ENCODE peak calls at places on chromosomes 4 and X, in ten cellular contexts. One of them, this sample, is unnamed.
A peak's percentile ranks its signal among the peaks of the same experiment; 100 is the strongest.

GRCh38 chrX:104315555-104315954 is 60.8 kb upstream of the ESX1 start:
- DNase-seq in kidney: no peak
- DNase-seq in mesendoderm: no peak
- DNase-seq in GM23248: peak; percentile 76
- DNase-seq in neural progenitor cell: no peak
- DNase-seq in mesenchymal stem cell: peak; percentile 26
- DNase-seq in PC-3: peak; percentile 80
- DNase-seq in trophoblast cell: no peak
- DNase-seq in K562: no peak
- DNase-seq in fibroblast of lung: peak; percentile 79
- DNase-seq in this sample: no peak

GRCh38 chrX:136221851-136222513 is 29.2 kb downstream of the MAP7D3 start:
- DNase-seq in kidney: no peak
- DNase-seq in mesendoderm: no peak
- DNase-seq in GM23248: no peak
- DNase-seq in neural progenitor cell: no peak
- DNase-seq in mesenchymal stem cell: no peak
- DNase-seq in PC-3: no peak
- DNase-seq in trophoblast cell: no peak
- DNase-seq in K562: no peak
- DNase-seq in fibroblast of lung: peak; percentile 53
- DNase-seq in this sample: no peak

GRCh38 chrX:96579252-96579651 is 105.4 kb upstream of the DIAPH2 start:
- DNase-seq in kidney: no peak
- DNase-seq in mesendoderm: no peak
- DNase-seq in GM23248: no peak
- DNase-seq in neural progenitor cell: no peak
- DNase-seq in mesenchymal stem cell: no peak
- DNase-seq in PC-3: no peak
- DNase-seq in trophoblast cell: no peak
- DNase-seq in K562: no peak
- DNase-seq in fibroblast of lung: no peak
- DNase-seq in this sample: no peak

GRCh38 chrX:107716045-107716684 is 59.4 kb downstream of the TSC22D3 start:
- DNase-seq in kidney: peak; percentile 82
- DNase-seq in mesendoderm: peak; percentile 85
- DNase-seq in GM23248: peak; percentile 53
- DNase-seq in neural progenitor cell: peak; percentile 82
- DNase-seq in mesenchymal stem cell: no peak
- DNase-seq in PC-3: peak; percentile 28
- DNase-seq in trophoblast cell: no peak
- DNase-seq in K562: no peak
- DNase-seq in fibroblast of lung: peak; percentile 49
- DNase-seq in this sample: peak; percentile 34

GRCh38 chrX:17580529-17581155 is 156.7 kb upstream of the SCML1 start:
- DNase-seq in kidney: peak; percentile 82
- DNase-seq in mesendoderm: peak; percentile 27
- DNase-seq in GM23248: peak; percentile 76
- DNase-seq in neural progenitor cell: no peak
- DNase-seq in mesenchymal stem cell: peak; percentile 61
- DNase-seq in PC-3: no peak
- DNase-seq in trophoblast cell: no peak
- DNase-seq in K562: no peak
- DNase-seq in fibroblast of lung: peak; percentile 90
- DNase-seq in this sample: peak; percentile 46

GRCh38 chr4:169410839-169411770 is 140.3 kb upstream of the SH3RF1 start:
- DNase-seq in kidney: no peak
- DNase-seq in mesendoderm: peak; percentile 72
- DNase-seq in GM23248: peak; percentile 3
- DNase-seq in neural progenitor cell: peak; percentile 32
- DNase-seq in mesenchymal stem cell: peak; percentile 97
- DNase-seq in PC-3: peak; percentile 31
- DNase-seq in trophoblast cell: no peak
- DNase-seq in K562: no peak
- DNase-seq in fibroblast of lung: peak; percentile 75
- DNase-seq in this sample: peak; percentile 55

GRCh38 chr4:20137176-20137575 is 114.5 kb upstream of the SLIT2 start:
- DNase-seq in kidney: no peak
- DNase-seq in mesendoderm: no peak
- DNase-seq in GM23248: peak; percentile 53
- DNase-seq in neural progenitor cell: no peak
- DNase-seq in mesenchymal stem cell: peak; percentile 79
- DNase-seq in PC-3: no peak
- DNase-seq in trophoblast cell: no peak
- DNase-seq in K562: no peak
- DNase-seq in fibroblast of lung: peak; percentile 46
- DNase-seq in this sample: no peak

GRCh38 chr4:15797320-15797719 is 19.2 kb downstream of the CD38 start:
- DNase-seq in kidney: no peak
- DNase-seq in mesendoderm: no peak
- DNase-seq in GM23248: no peak
- DNase-seq in neural progenitor cell: no peak
- DNase-seq in mesenchymal stem cell: no peak
- DNase-seq in PC-3: peak; percentile 61
- DNase-seq in trophoblast cell: no peak
- DNase-seq in K562: no peak
- DNase-seq in fibroblast of lung: no peak
- DNase-seq in this sample: no peak

GRCh38 chr4:105022811-105023667 is 123.6 kb upstream of the TET2 start:
- DNase-seq in kidney: no peak
- DNase-seq in mesendoderm: peak; percentile 4
- DNase-seq in GM23248: no peak
- DNase-seq in neural progenitor cell: no peak
- DNase-seq in mesenchymal stem cell: peak; percentile 5
- DNase-seq in PC-3: peak; percentile 84
- DNase-seq in trophoblast cell: peak; percentile 77
- DNase-seq in K562: no peak
- DNase-seq in fibroblast of lung: peak; percentile 89
- DNase-seq in this sample: no peak

GRCh38 chr4:53477666-53478065 is 100.2 kb downstream of the FIP1L1 start:
- DNase-seq in kidney: no peak
- DNase-seq in mesendoderm: no peak
- DNase-seq in GM23248: peak; percentile 44
- DNase-seq in neural progenitor cell: no peak
- DNase-seq in mesenchymal stem cell: no peak
- DNase-seq in PC-3: no peak
- DNase-seq in trophoblast cell: no peak
- DNase-seq in K562: no peak
- DNase-seq in fibroblast of lung: peak; percentile 23
- DNase-seq in this sample: no peak

GRCh38 chrX:5100004-5100403 is 1128.7 kb downstream of the NLGN4X start:
- DNase-seq in kidney: no peak
- DNase-seq in mesendoderm: no peak
- DNase-seq in GM23248: no peak
- DNase-seq in neural progenitor cell: no peak
- DNase-seq in mesenchymal stem cell: no peak
- DNase-seq in PC-3: no peak
- DNase-seq in trophoblast cell: no peak
- DNase-seq in K562: no peak
- DNase-seq in fibroblast of lung: no peak
- DNase-seq in this sample: no peak
- H3K4me3 ChIP-seq in kidney: no peak overlapping the region
- H3K4me3 ChIP-seq in mesendoderm: no peak overlapping the region
- H3K4me3 ChIP-seq in GM23248: no peak overlapping the region
- H3K4me3 ChIP-seq in neural progenitor cell: no peak overlapping the region
- H3K4me3 ChIP-seq in mesenchymal stem cell: no peak overlapping the region
- H3K4me3 ChIP-seq in PC-3: no peak overlapping the region
- H3K4me3 ChIP-seq in trophoblast cell: no peak overlapping the region
- H3K4me3 ChIP-seq in K562: no peak overlapping the region
- H3K4me3 ChIP-seq in fibroblast of lung: no peak overlapping the region
- H3K4me3 ChIP-seq in this sample: no peak overlapping the region

GRCh38 chrX:54495814-54496516 is at the start of gene FGD1:
- DNase-seq in kidney: peak; percentile 82
- DNase-seq in mesendoderm: peak; percentile 62
- DNase-seq in GM23248: peak; percentile 77
- DNase-seq in neural progenitor cell: peak; percentile 85
- DNase-seq in mesenchymal stem cell: peak; percentile 65
- DNase-seq in PC-3: peak; percentile 64
- DNase-seq in trophoblast cell: no peak
- DNase-seq in K562: peak; percentile 58
- DNase-seq in fibroblast of lung: peak; percentile 56
- DNase-seq in this sample: peak; percentile 74
- H3K9ac ChIP-seq in kidney: peak within 1 kb of the TSS; percentile 22
- H3K9ac ChIP-seq in mesendoderm: peak within 1 kb of the TSS; percentile 80
- H3K9ac ChIP-seq in GM23248: peak within 1 kb of the TSS; percentile 89
- H3K9ac ChIP-seq in neural progenitor cell: peak within 1 kb of the TSS; percentile 60
- H3K9ac ChIP-seq in mesenchymal stem cell: peak within 1 kb of the TSS; percentile 86
- H3K9ac ChIP-seq in PC-3: peak within 1 kb of the TSS; percentile 77
- H3K9ac ChIP-seq in trophoblast cell: peak within 1 kb of the TSS; percentile 72
- H3K9ac ChIP-seq in K562: no peak within 1 kb of the TSS
- H3K9ac ChIP-seq in fibroblast of lung: peak within 1 kb of the TSS; percentile 74
- H3K9ac ChIP-seq in this sample: peak within 1 kb of the TSS; percentile 87

DNA sequence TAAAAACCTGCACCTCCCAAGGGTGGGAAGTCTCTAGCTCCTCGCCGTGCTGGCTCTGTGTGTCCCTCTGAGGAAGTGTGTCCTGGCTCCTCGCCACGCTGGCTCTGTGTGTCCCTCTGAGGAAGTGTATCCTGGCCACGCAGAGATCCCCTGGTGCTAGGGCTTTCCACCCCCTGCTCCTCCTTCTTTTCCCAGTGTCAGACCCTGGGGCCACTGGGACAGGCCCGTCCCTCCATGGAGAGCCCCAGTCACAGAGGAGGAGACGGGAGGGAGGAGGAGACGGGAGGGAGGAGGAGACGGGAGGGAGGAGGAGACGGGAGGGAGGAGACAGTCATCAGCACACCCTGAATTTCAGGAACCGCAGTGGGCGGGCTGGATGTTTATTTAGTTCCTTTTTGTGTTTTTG is 53.8 kb upstream of the HGFAC start:
- DNase-seq in kidney: peak; percentile 97
- DNase-seq in mesendoderm: peak; percentile 34
- DNase-seq in GM23248: peak; percentile 76
- DNase-seq in neural progenitor cell: no peak
- DNase-seq in mesenchymal stem cell: peak; percentile 84
- DNase-seq in PC-3: peak; percentile 61
- DNase-seq in trophoblast cell: peak; percentile 54
- DNase-seq in K562: no peak
- DNase-seq in fibroblast of lung: peak; percentile 52
- DNase-seq in this sample: peak; percentile 69
- H3K4me3 ChIP-seq in kidney: peak overlapping the region; percentile 7
- H3K4me3 ChIP-seq in mesendoderm: no peak overlapping the region
- H3K4me3 ChIP-seq in GM23248: peak overlapping the region; percentile 69
- H3K4me3 ChIP-seq in neural progenitor cell: no peak overlapping the region
- H3K4me3 ChIP-seq in mesenchymal stem cell: no peak overlapping the region
- H3K4me3 ChIP-seq in PC-3: peak overlapping the region; percentile 63
- H3K4me3 ChIP-seq in trophoblast cell: no peak overlapping the region
- H3K4me3 ChIP-seq in K562: no peak overlapping the region
- H3K4me3 ChIP-seq in fibroblast of lung: peak overlapping the region; percentile 31
- H3K4me3 ChIP-seq in this sample: peak overlapping the region; percentile 76

GRCh38 chr4:112706840-112707207 is 69.9 kb downstream of the LARP7 start:
- DNase-seq in kidney: no peak
- DNase-seq in mesendoderm: no peak
- DNase-seq in GM23248: no peak
- DNase-seq in neural progenitor cell: no peak
- DNase-seq in mesenchymal stem cell: no peak
- DNase-seq in PC-3: no peak
- DNase-seq in trophoblast cell: no peak
- DNase-seq in K562: no peak
- DNase-seq in fibroblast of lung: no peak
- DNase-seq in this sample: no peak

GRCh38 chr4:112702892-112703291 is 65.9 kb downstream of the LARP7 start:
- DNase-seq in kidney: no peak
- DNase-seq in mesendoderm: peak; percentile 82
- DNase-seq in GM23248: peak; percentile 32
- DNase-seq in neural progenitor cell: no peak
- DNase-seq in mesenchymal stem cell: no peak
- DNase-seq in PC-3: no peak
- DNase-seq in trophoblast cell: no peak
- DNase-seq in K562: no peak
- DNase-seq in fibroblast of lung: peak; percentile 15
- DNase-seq in this sample: no peak

GRCh38 chr4:112700679-112701078 is 63.7 kb downstream of the LARP7 start:
- DNase-seq in kidney: no peak
- DNase-seq in mesendoderm: no peak
- DNase-seq in GM23248: no peak
- DNase-seq in neural progenitor cell: no peak
- DNase-seq in mesenchymal stem cell: no peak
- DNase-seq in PC-3: no peak
- DNase-seq in trophoblast cell: no peak
- DNase-seq in K562: no peak
- DNase-seq in fibroblast of lung: no peak
- DNase-seq in this sample: no peak

GRCh38 chr4:112704991-112705845 is 68.3 kb downstream of the LARP7 start:
- DNase-seq in kidney: no peak
- DNase-seq in mesendoderm: peak; percentile 64
- DNase-seq in GM23248: peak; percentile 82
- DNase-seq in neural progenitor cell: peak; percentile 72
- DNase-seq in mesenchymal stem cell: peak; percentile 77
- DNase-seq in PC-3: peak; percentile 32
- DNase-seq in trophoblast cell: peak; percentile 23
- DNase-seq in K562: no peak
- DNase-seq in fibroblast of lung: peak; percentile 71
- DNase-seq in this sample: peak; percentile 86

GRCh38 chr4:112704322-112704721 is 67.4 kb downstream of the LARP7 start:
- DNase-seq in kidney: no peak
- DNase-seq in mesendoderm: no peak
- DNase-seq in GM23248: no peak
- DNase-seq in neural progenitor cell: no peak
- DNase-seq in mesenchymal stem cell: no peak
- DNase-seq in PC-3: no peak
- DNase-seq in trophoblast cell: no peak
- DNase-seq in K562: no peak
- DNase-seq in fibroblast of lung: no peak
- DNase-seq in this sample: no peak
- H3K9ac ChIP-seq in kidney: no peak overlapping the region
- H3K9ac ChIP-seq in mesendoderm: peak overlapping the region; percentile 63
- H3K9ac ChIP-seq in GM23248: no peak overlapping the region
- H3K9ac ChIP-seq in neural progenitor cell: no peak overlapping the region
- H3K9ac ChIP-seq in mesenchymal stem cell: no peak overlapping the region
- H3K9ac ChIP-seq in PC-3: no peak overlapping the region
- H3K9ac ChIP-seq in trophoblast cell: no peak overlapping the region
- H3K9ac ChIP-seq in K562: no peak overlapping the region
- H3K9ac ChIP-seq in fibroblast of lung: no peak overlapping the region
- H3K9ac ChIP-seq in this sample: no peak overlapping the region

GRCh38 chr4:61985426-61985825 is 785.3 kb downstream of the ADGRL3 start:
- DNase-seq in kidney: no peak
- DNase-seq in mesendoderm: no peak
- DNase-seq in GM23248: no peak
- DNase-seq in neural progenitor cell: no peak
- DNase-seq in mesenchymal stem cell: no peak
- DNase-seq in PC-3: no peak
- DNase-seq in trophoblast cell: no peak
- DNase-seq in K562: no peak
- DNase-seq in fibroblast of lung: no peak
- DNase-seq in this sample: no peak

GRCh38 chr4:61984260-61984909 is 784.3 kb downstream of the ADGRL3 start:
- DNase-seq in kidney: no peak
- DNase-seq in mesendoderm: peak; percentile 61
- DNase-seq in GM23248: no peak
- DNase-seq in neural progenitor cell: peak; percentile 31
- DNase-seq in mesenchymal stem cell: no peak
- DNase-seq in PC-3: no peak
- DNase-seq in trophoblast cell: no peak
- DNase-seq in K562: no peak
- DNase-seq in fibroblast of lung: no peak
- DNase-seq in this sample: no peak
- H3K4me3 ChIP-seq in kidney: no peak overlapping the region
- H3K4me3 ChIP-seq in mesendoderm: no peak overlapping the region
- H3K4me3 ChIP-seq in GM23248: no peak overlapping the region
- H3K4me3 ChIP-seq in neural progenitor cell: no peak overlapping the region
- H3K4me3 ChIP-seq in mesenchymal stem cell: no peak overlapping the region
- H3K4me3 ChIP-seq in PC-3: no peak overlapping the region
- H3K4me3 ChIP-seq in trophoblast cell: no peak overlapping the region
- H3K4me3 ChIP-seq in K562: no peak overlapping the region
- H3K4me3 ChIP-seq in fibroblast of lung: no peak overlapping the region
- H3K4me3 ChIP-seq in this sample: no peak overlapping the region

GRCh38 chr4:156154978-156155377 is 201.3 kb upstream of the CTSO start:
- DNase-seq in kidney: no peak
- DNase-seq in mesendoderm: no peak
- DNase-seq in GM23248: peak; percentile 41
- DNase-seq in neural progenitor cell: no peak
- DNase-seq in mesenchymal stem cell: no peak
- DNase-seq in PC-3: peak; percentile 20
- DNase-seq in trophoblast cell: no peak
- DNase-seq in K562: no peak
- DNase-seq in fibroblast of lung: no peak
- DNase-seq in this sample: no peak
- H3K9ac ChIP-seq in kidney: no peak overlapping the region
- H3K9ac ChIP-seq in mesendoderm: no peak overlapping the region
- H3K9ac ChIP-seq in GM23248: no peak overlapping the region
- H3K9ac ChIP-seq in neural progenitor cell: no peak overlapping the region
- H3K9ac ChIP-seq in mesenchymal stem cell: no peak overlapping the region
- H3K9ac ChIP-seq in PC-3: no peak overlapping the region
- H3K9ac ChIP-seq in trophoblast cell: no peak overlapping the region
- H3K9ac ChIP-seq in K562: no peak overlapping the region
- H3K9ac ChIP-seq in fibroblast of lung: no peak overlapping the region
- H3K9ac ChIP-seq in this sample: no peak overlapping the region

This sample was measured in adipocyte.